ENCODE peak calls at places on chromosomes 2 and 18, in eight cellular contexts. One of them, this sample, is unnamed.
A peak's percentile ranks its signal among the peaks of the same experiment; 100 is the strongest.

GRCh38 chr2:217393585-217394032 is 533.7 kb upstream of the TNP1 start:
- DNase-seq in fibroblast of the aortic adventitia: peak; percentile 90
- DNase-seq in HCT116: no peak
- DNase-seq in brain microvascular endothelial cell: no peak
- DNase-seq in A549: peak; percentile 14
- DNase-seq in OCI-LY7: no peak
- DNase-seq in cardiac fibroblast: peak; percentile 87
- DNase-seq in pancreas: no peak
- DNase-seq in this sample: peak; percentile 74

GRCh38 chr2:190882327-190882766 is 1.7 kb downstream of the GLS start:
- DNase-seq in A549: no peak
- DNase-seq in OCI-LY7: no peak
- DNase-seq in fibroblast of the aortic adventitia: no peak
- DNase-seq in cardiac fibroblast: no peak
- DNase-seq in HCT116: no peak
- DNase-seq in brain microvascular endothelial cell: no peak
- DNase-seq in pancreas: no peak
- DNase-seq in this sample: no peak

GRCh38 chr2:166468124-166469024 is 25.7 kb downstream of the SCN7A start:
- DNase-seq in brain microvascular endothelial cell: no peak
- DNase-seq in fibroblast of the aortic adventitia: no peak
- DNase-seq in A549: no peak
- DNase-seq in pancreas: no peak
- DNase-seq in OCI-LY7: no peak
- DNase-seq in cardiac fibroblast: peak; percentile 5
- DNase-seq in HCT116: no peak
- DNase-seq in this sample: no peak

GRCh38 chr2:146228659-146229058 is 1616.2 kb upstream of the ACVR2A start:
- DNase-seq in pancreas: no peak
- DNase-seq in brain microvascular endothelial cell: no peak
- DNase-seq in cardiac fibroblast: no peak
- DNase-seq in A549: no peak
- DNase-seq in OCI-LY7: no peak
- DNase-seq in HCT116: no peak
- DNase-seq in fibroblast of the aortic adventitia: no peak
- DNase-seq in this sample: no peak

GRCh38 chr2:222038086-222038802 is 260.6 kb downstream of the PAX3 start:
- DNase-seq in A549: no peak
- DNase-seq in fibroblast of the aortic adventitia: peak; percentile 3
- DNase-seq in HCT116: no peak
- DNase-seq in OCI-LY7: no peak
- DNase-seq in pancreas: no peak
- DNase-seq in brain microvascular endothelial cell: no peak
- DNase-seq in cardiac fibroblast: peak; percentile 8
- DNase-seq in this sample: no peak

GRCh38 chr2:219309278-219309677 is at the start of gene PTPRN:
- DNase-seq in A549: no peak
- DNase-seq in fibroblast of the aortic adventitia: peak; percentile 38
- DNase-seq in pancreas: no peak
- DNase-seq in cardiac fibroblast: peak; percentile 54
- DNase-seq in HCT116: no peak
- DNase-seq in brain microvascular endothelial cell: peak; percentile 5
- DNase-seq in OCI-LY7: no peak
- DNase-seq in this sample: no peak

GRCh38 chr2:219410390-219410789 is 7.8 kb upstream of the DES start:
- DNase-seq in OCI-LY7: no peak
- DNase-seq in HCT116: no peak
- DNase-seq in cardiac fibroblast: no peak
- DNase-seq in pancreas: no peak
- DNase-seq in brain microvascular endothelial cell: no peak
- DNase-seq in fibroblast of the aortic adventitia: no peak
- DNase-seq in A549: no peak
- DNase-seq in this sample: no peak

GRCh38 chr18:26046419-26047077 is 43.9 kb downstream of the SS18 start:
- DNase-seq in cardiac fibroblast: no peak
- DNase-seq in A549: no peak
- DNase-seq in OCI-LY7: no peak
- DNase-seq in HCT116: no peak
- DNase-seq in pancreas: no peak
- DNase-seq in fibroblast of the aortic adventitia: no peak
- DNase-seq in brain microvascular endothelial cell: no peak
- DNase-seq in this sample: no peak

GRCh38 chr2:143058795-143059194 is 70.4 kb upstream of the ARHGAP15 start:
- DNase-seq in HCT116: no peak
- DNase-seq in OCI-LY7: no peak
- DNase-seq in A549: no peak
- DNase-seq in cardiac fibroblast: no peak
- DNase-seq in fibroblast of the aortic adventitia: no peak
- DNase-seq in brain microvascular endothelial cell: no peak
- DNase-seq in pancreas: no peak
- DNase-seq in this sample: no peak

GRCh38 chr2:29011650-29012060 is 30.6 kb downstream of the TOGARAM2 start:
- DNase-seq in OCI-LY7: no peak
- DNase-seq in pancreas: peak; percentile 65
- DNase-seq in HCT116: no peak
- DNase-seq in brain microvascular endothelial cell: no peak
- DNase-seq in cardiac fibroblast: no peak
- DNase-seq in A549: no peak
- DNase-seq in fibroblast of the aortic adventitia: no peak
- DNase-seq in this sample: no peak

GRCh38 chr2:130835766-130836015 is 1.0 kb upstream of the ARHGEF4 start:
- DNase-seq in A549: no peak
- DNase-seq in fibroblast of the aortic adventitia: no peak
- DNase-seq in cardiac fibroblast: no peak
- DNase-seq in OCI-LY7: peak; percentile 28
- DNase-seq in pancreas: no peak
- DNase-seq in brain microvascular endothelial cell: no peak
- DNase-seq in HCT116: no peak
- DNase-seq in this sample: no peak

GRCh38 chr2:163800889-163801498 is 65.2 kb upstream of the FIGN start:
- DNase-seq in OCI-LY7: no peak
- DNase-seq in brain microvascular endothelial cell: peak; percentile 34
- DNase-seq in HCT116: no peak
- DNase-seq in cardiac fibroblast: peak; percentile 26
- DNase-seq in A549: no peak
- DNase-seq in pancreas: no peak
- DNase-seq in fibroblast of the aortic adventitia: peak; percentile 15
- DNase-seq in this sample: peak; percentile 84

GRCh38 chr2:224438726-224439125 is 36.8 kb upstream of the FAM124B start:
- DNase-seq in pancreas: no peak
- DNase-seq in fibroblast of the aortic adventitia: no peak
- DNase-seq in cardiac fibroblast: no peak
- DNase-seq in A549: no peak
- DNase-seq in brain microvascular endothelial cell: no peak
- DNase-seq in HCT116: no peak
- DNase-seq in OCI-LY7: no peak
- DNase-seq in this sample: no peak

GRCh38 chr2:207960911-207961310 is 64.4 kb downstream of the PLEKHM3 start:
- DNase-seq in HCT116: no peak
- DNase-seq in fibroblast of the aortic adventitia: no peak
- DNase-seq in OCI-LY7: no peak
- DNase-seq in A549: no peak
- DNase-seq in cardiac fibroblast: no peak
- DNase-seq in pancreas: no peak
- DNase-seq in brain microvascular endothelial cell: no peak
- DNase-seq in this sample: no peak

GRCh38 chr2:215363461-215364156 is 51.8 kb downstream of the ATIC start:
- DNase-seq in OCI-LY7: no peak
- DNase-seq in pancreas: no peak
- DNase-seq in fibroblast of the aortic adventitia: peak; percentile 35
- DNase-seq in A549: no peak
- DNase-seq in HCT116: no peak
- DNase-seq in brain microvascular endothelial cell: no peak
- DNase-seq in cardiac fibroblast: peak; percentile 37
- DNase-seq in this sample: no peak

GRCh38 chr2:179686718-179687342 is 174.6 kb downstream of the ZNF385B start:
- DNase-seq in pancreas: no peak
- DNase-seq in fibroblast of the aortic adventitia: peak; percentile 18
- DNase-seq in OCI-LY7: no peak
- DNase-seq in HCT116: no peak
- DNase-seq in A549: no peak
- DNase-seq in brain microvascular endothelial cell: peak; percentile 10
- DNase-seq in cardiac fibroblast: no peak
- DNase-seq in this sample: no peak
- H3K4me3 ChIP-seq in pancreas: no peak overlapping the region
- H3K4me3 ChIP-seq in fibroblast of the aortic adventitia: no peak overlapping the region
- H3K4me3 ChIP-seq in OCI-LY7: no peak overlapping the region
- H3K4me3 ChIP-seq in HCT116: no peak overlapping the region
- H3K4me3 ChIP-seq in A549: no peak overlapping the region
- H3K4me3 ChIP-seq in brain microvascular endothelial cell: no peak overlapping the region
- H3K4me3 ChIP-seq in cardiac fibroblast: no peak overlapping the region
- H3K4me3 ChIP-seq in this sample: no peak overlapping the region

GRCh38 chr18:12879840-12880531 is 4.1 kb downstream of the PTPN2 start:
- DNase-seq in A549: no peak
- DNase-seq in pancreas: no peak
- DNase-seq in HCT116: no peak
- DNase-seq in cardiac fibroblast: peak; percentile 26
- DNase-seq in brain microvascular endothelial cell: no peak
- DNase-seq in OCI-LY7: no peak
- DNase-seq in fibroblast of the aortic adventitia: no peak
- DNase-seq in this sample: no peak
- H3K4me3 ChIP-seq in A549: no peak overlapping the region
- H3K4me3 ChIP-seq in pancreas: no peak overlapping the region
- H3K4me3 ChIP-seq in HCT116: no peak overlapping the region
- H3K4me3 ChIP-seq in cardiac fibroblast: no peak overlapping the region
- H3K4me3 ChIP-seq in brain microvascular endothelial cell: no peak overlapping the region
- H3K4me3 ChIP-seq in OCI-LY7: peak overlapping the region; percentile 54
- H3K4me3 ChIP-seq in fibroblast of the aortic adventitia: no peak overlapping the region
- H3K4me3 ChIP-seq in this sample: no peak overlapping the region

DNA sequence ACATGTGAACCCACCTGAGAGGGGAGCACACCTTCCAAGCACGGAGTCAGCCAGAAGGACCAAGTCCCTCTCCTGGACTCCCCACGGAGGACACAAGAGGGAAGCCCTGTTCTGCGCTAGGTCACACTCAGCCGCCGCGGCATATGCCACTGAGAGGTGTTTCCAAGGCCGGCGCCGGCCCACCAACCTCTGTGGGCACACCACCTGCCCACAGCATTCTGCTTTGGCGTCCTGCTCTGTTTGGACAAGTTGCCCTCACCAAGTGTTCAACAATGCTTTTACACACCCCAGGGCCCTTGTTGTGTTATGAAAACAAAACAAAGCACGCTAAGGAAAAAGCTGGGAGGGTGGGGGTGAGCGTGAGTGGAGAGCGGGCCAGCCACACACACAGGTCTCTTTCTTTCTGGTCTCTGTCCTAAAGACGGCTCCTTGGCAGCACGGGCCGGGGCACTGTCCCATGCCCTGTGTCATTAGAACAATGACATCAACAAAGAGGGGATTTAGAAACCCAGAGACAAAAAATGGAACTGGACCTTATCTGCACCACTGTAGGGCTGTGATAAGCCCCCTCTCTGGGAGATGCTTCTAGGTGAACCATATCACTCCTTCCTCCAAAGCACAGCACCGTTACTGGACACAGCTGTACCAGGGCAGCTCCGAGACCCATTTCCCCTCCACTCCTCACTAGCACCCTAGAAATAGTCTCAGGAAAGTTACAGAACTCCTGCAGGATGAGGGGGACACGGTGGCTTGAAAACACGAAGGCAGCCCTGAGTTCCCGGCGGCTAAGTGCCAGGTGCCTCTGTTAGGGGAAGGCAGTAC is 17.0 kb downstream of the SMAD7 start:
- DNase-seq in fibroblast of the aortic adventitia: no peak
- DNase-seq in HCT116: no peak
- DNase-seq in pancreas: no peak
- DNase-seq in A549: no peak
- DNase-seq in cardiac fibroblast: no peak
- DNase-seq in brain microvascular endothelial cell: no peak
- DNase-seq in OCI-LY7: no peak
- DNase-seq in this sample: no peak
- H3K4me3 ChIP-seq in fibroblast of the aortic adventitia: peak overlapping the region; percentile 40
- H3K4me3 ChIP-seq in HCT116: no peak overlapping the region
- H3K4me3 ChIP-seq in pancreas: no peak overlapping the region
- H3K4me3 ChIP-seq in A549: no peak overlapping the region
- H3K4me3 ChIP-seq in cardiac fibroblast: no peak overlapping the region
- H3K4me3 ChIP-seq in brain microvascular endothelial cell: no peak overlapping the region
- H3K4me3 ChIP-seq in OCI-LY7: peak overlapping the region; percentile 58
- H3K4me3 ChIP-seq in this sample: no peak overlapping the region

GRCh38 chr2:240822280-240822847 is 2.3 kb upstream of the KIF1A start:
- DNase-seq in pancreas: no peak
- DNase-seq in OCI-LY7: no peak
- DNase-seq in cardiac fibroblast: no peak
- DNase-seq in HCT116: no peak
- DNase-seq in brain microvascular endothelial cell: no peak
- DNase-seq in A549: no peak
- DNase-seq in fibroblast of the aortic adventitia: no peak
- DNase-seq in this sample: no peak

GRCh38 chr2:240819404-240820013 is 510 bp downstream of the KIF1A start:
- DNase-seq in HCT116: no peak
- DNase-seq in OCI-LY7: no peak
- DNase-seq in pancreas: peak; percentile 85
- DNase-seq in A549: no peak
- DNase-seq in brain microvascular endothelial cell: no peak
- DNase-seq in cardiac fibroblast: no peak
- DNase-seq in fibroblast of the aortic adventitia: no peak
- DNase-seq in this sample: no peak

GRCh38 chr2:240821429-240821778 is 1.4 kb upstream of the KIF1A start:
- DNase-seq in HCT116: no peak
- DNase-seq in cardiac fibroblast: no peak
- DNase-seq in fibroblast of the aortic adventitia: no peak
- DNase-seq in brain microvascular endothelial cell: no peak
- DNase-seq in OCI-LY7: no peak
- DNase-seq in A549: no peak
- DNase-seq in pancreas: no peak
- DNase-seq in this sample: no peak

GRCh38 chr2:240820014-240820606 is at the start of gene KIF1A:
- DNase-seq in cardiac fibroblast: no peak
- DNase-seq in HCT116: no peak
- DNase-seq in pancreas: peak; percentile 86
- DNase-seq in OCI-LY7: no peak
- DNase-seq in fibroblast of the aortic adventitia: no peak
- DNase-seq in brain microvascular endothelial cell: no peak
- DNase-seq in A549: no peak
- DNase-seq in this sample: no peak

DNA sequence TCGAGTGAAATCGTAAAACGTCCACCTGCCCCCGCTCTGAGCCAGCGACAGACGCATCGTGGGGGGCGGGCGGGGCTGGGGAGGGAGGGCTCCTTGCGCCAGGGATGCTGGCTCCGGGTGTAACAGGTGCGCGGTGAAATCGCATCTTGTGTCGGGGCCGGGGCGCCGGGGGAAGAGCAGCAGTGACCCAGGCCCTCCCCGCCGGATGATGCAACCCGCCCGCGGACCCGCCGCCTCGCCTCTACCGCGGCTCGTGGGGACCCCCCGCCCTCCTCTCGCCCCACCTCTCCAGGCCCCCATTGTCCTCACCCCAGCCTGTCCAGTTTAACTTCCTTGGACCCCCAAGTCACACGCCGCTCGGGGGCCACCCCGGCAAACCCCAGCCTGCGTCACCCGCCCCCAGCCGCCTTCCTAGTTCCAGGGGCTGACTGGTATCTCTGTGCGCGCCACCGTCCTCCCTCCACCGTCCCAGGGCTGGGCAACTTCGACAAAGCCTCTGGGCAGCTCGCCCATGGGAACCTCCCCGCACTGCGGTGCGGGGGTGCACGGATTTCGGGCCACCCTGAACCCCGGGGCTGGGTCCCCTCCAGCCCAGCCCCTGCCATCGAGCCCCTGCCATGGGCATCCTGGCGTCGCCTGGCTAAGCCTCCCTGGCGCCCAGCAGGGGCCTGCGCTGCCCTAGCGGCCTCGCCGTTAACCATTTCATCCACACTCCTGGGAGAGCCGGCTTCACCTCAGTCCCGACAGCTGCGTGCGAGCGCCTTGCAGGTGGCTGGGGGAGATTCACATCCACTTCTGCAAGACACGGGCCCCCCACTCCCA is 799 bp upstream of the KIF1A start:
- DNase-seq in OCI-LY7: no peak
- DNase-seq in brain microvascular endothelial cell: no peak
- DNase-seq in fibroblast of the aortic adventitia: no peak
- DNase-seq in cardiac fibroblast: no peak
- DNase-seq in A549: peak; percentile 44
- DNase-seq in HCT116: no peak
- DNase-seq in pancreas: peak; percentile 69
- DNase-seq in this sample: no peak
- H3K4me3 ChIP-seq in OCI-LY7: no peak overlapping the region
- H3K4me3 ChIP-seq in brain microvascular endothelial cell: no peak overlapping the region
- H3K4me3 ChIP-seq in fibroblast of the aortic adventitia: no peak overlapping the region
- H3K4me3 ChIP-seq in cardiac fibroblast: no peak overlapping the region
- H3K4me3 ChIP-seq in A549: peak overlapping the region; percentile 58
- H3K4me3 ChIP-seq in HCT116: no peak overlapping the region
- H3K4me3 ChIP-seq in pancreas: peak overlapping the region; percentile 45
- H3K4me3 ChIP-seq in this sample: no peak overlapping the region

This sample was measured in AG09309.